ENCODE peak calls at places on chromosomes 7 and 10, in five cellular contexts. E, J, Z, Q and P are unnamed samples.
A peak's percentile ranks its signal among the peaks of the same experiment; 100 is the strongest.

GRCh38 chr7:82633592-82633991 is 190.0 kb upstream of the CACNA2D1 start:
- DNase-seq in E (no peak), J (no peak), Z (no peak), Q (no peak), P (no peak)

GRCh38 chr10:129095980-129096339 is 371.1 kb upstream of the MGMT start:
- DNase-seq in E (no peak), J (no peak), Z (no peak), Q (no peak), P (no peak)

GRCh38 chr7:151382079-151382885 is 27.6 kb downstream of the WDR86 start:
- DNase-seq in E (no peak), J (no peak), Z (no peak), Q (no peak), P (no peak)

GRCh38 chr7:44249639-44250234 is 49.0 kb downstream of the YKT6 start:
- DNase-seq in E (no peak), J (no peak), Z (no peak), Q (no peak), P (no peak)

GRCh38 chr10:96130326-96130758 is 245 bp downstream of the ZNF518A start:
- DNase-seq in E (peak; percentile 79), J (peak; percentile 83), Z (peak; percentile 16), Q (peak; percentile 59), P (peak; percentile 52)

GRCh38 chr10:14240253-14241189 is 90.2 kb downstream of the FRMD4A start:
- DNase-seq in E (no peak), J (no peak), Z (no peak), Q (no peak), P (no peak)

GRCh38 chr7:98618786-98619185 is 1.7 kb downstream of the NPTX2 start:
- DNase-seq in E (no peak), J (no peak), Z (no peak), Q (no peak), P (peak; percentile 64)

GRCh38 chr7:49791089-49791741 is 17.8 kb downstream of the VWC2 start:
- DNase-seq in E (peak; percentile 28), J (no peak), Z (no peak), Q (no peak), P (no peak)

GRCh38 chr10:15744217-15744865 is 24.6 kb upstream of the ITGA8 start:
- DNase-seq in E (peak; percentile 64), J (peak; percentile 56), Z (no peak), Q (no peak), P (peak; percentile 10)

GRCh38 chr10:49526624-49527023 is 12.3 kb downstream of the ERCC6 start:
- DNase-seq in E (no peak), J (no peak), Z (no peak), Q (no peak), P (no peak)

GRCh38 chr10:79159785-79160184 is 91.0 kb downstream of the ZMIZ1 start:
- DNase-seq in E (no peak), J (peak; percentile 88), Z (no peak), Q (no peak), P (no peak)

GRCh38 chr10:44578271-44578670 is 193.4 kb upstream of the CXCL12 start:
- DNase-seq in E (no peak), J (no peak), Z (no peak), Q (no peak), P (no peak)

GRCh38 chr10:98088186-98088971 is 46.1 kb upstream of the R3HCC1L start:
- DNase-seq in E (no peak), J (no peak), Z (no peak), Q (no peak), P (peak; percentile 71)

GRCh38 chr10:89427629-89428028 is 13.3 kb downstream of the IFIT5 start:
- DNase-seq in E (no peak), J (no peak), Z (no peak), Q (peak; percentile 48), P (no peak)

GRCh38 chr7:20197837-20198236 is 19.3 kb downstream of the MACC1 start:
- DNase-seq in E (no peak), J (no peak), Z (no peak), Q (no peak), P (no peak)

GRCh38 chr7:78134256-78134655 is 335.7 kb downstream of the PHTF2 start:
- DNase-seq in E (peak; percentile 3), J (no peak), Z (no peak), Q (peak; percentile 39), P (no peak)

GRCh38 chr7:117435475-117436043 is 8.3 kb upstream of the ASZ1 start:
- DNase-seq in E (no peak), J (no peak), Z (no peak), Q (no peak), P (no peak)

GRCh38 chr10:104336829-104337526 is 1.3 kb downstream of the ITPRIP start:
- DNase-seq in E (peak; percentile 20), J (no peak), Z (no peak), Q (no peak), P (no peak)

GRCh38 chr7:122790558-122790957 is 87.8 kb upstream of the RNF148 start:
- DNase-seq in E (no peak), J (no peak), Z (no peak), Q (no peak), P (no peak)

GRCh38 chr7:143202161-143202560 is 18.9 kb downstream of the TAS2R39 start:
- DNase-seq in E (no peak), J (no peak), Z (no peak), Q (no peak), P (no peak)

GRCh38 chr7:157404845-157405481 is 68.2 kb downstream of the DNAJB6 start:
- DNase-seq in E (no peak), J (no peak), Z (peak; percentile 58), Q (peak; percentile 60), P (no peak)

GRCh38 chr10:17737021-17737965 is 14.7 kb upstream of the TMEM236 start:
- DNase-seq in E (peak; percentile 24), J (no peak), Z (no peak), Q (peak; percentile 4), P (no peak)

GRCh38 chr10:69907517-69907916 is 105.8 kb downstream of the COL13A1 start:
- DNase-seq in E (no peak), J (no peak), Z (no peak), Q (no peak), P (no peak)

GRCh38 chr7:18936265-18936664 is 181.2 kb downstream of the TWIST1 start:
- DNase-seq in E (no peak), J (no peak), Z (peak; percentile 44), Q (no peak), P (no peak)

GRCh38 chr7:159028456-159029401 is 115.9 kb downstream of the VIPR2 start:
- DNase-seq in E (no peak), J (no peak), Z (no peak), Q (no peak), P (no peak)

GRCh38 chr7:159031135-159031701 is 113.4 kb downstream of the VIPR2 start:
- DNase-seq in E (no peak), J (peak; percentile 85), Z (no peak), Q (no peak), P (no peak)

GRCh38 chr7:159031750-159032149 is 112.9 kb downstream of the VIPR2 start:
- DNase-seq in E (no peak), J (no peak), Z (no peak), Q (no peak), P (no peak)

GRCh38 chr7:159032310-159032709 is 112.4 kb downstream of the VIPR2 start:
- DNase-seq in E (no peak), J (no peak), Z (no peak), Q (no peak), P (no peak)

GRCh38 chr7:159030490-159031134 is 114.1 kb downstream of the VIPR2 start:
- DNase-seq in E (peak; percentile 46), J (peak; percentile 75), Z (no peak), Q (no peak), P (no peak)
- H3K4me3 ChIP-seq in E (peak overlapping the region; percentile 52), J (peak overlapping the region; percentile 1), Z (no peak overlapping the region), Q (no peak overlapping the region), P (peak overlapping the region; percentile 34)

GRCh38 chr7:40230086-40230485 is 95.3 kb downstream of the SUGCT start:
- DNase-seq in E (no peak), J (no peak), Z (no peak), Q (no peak), P (no peak)

GRCh38 chr7:40234046-40234445 is 99.2 kb downstream of the SUGCT start:
- DNase-seq in E (no peak), J (no peak), Z (no peak), Q (no peak), P (no peak)

GRCh38 chr7:40234666-40235065 is 99.9 kb downstream of the SUGCT start:
- DNase-seq in E (no peak), J (no peak), Z (no peak), Q (no peak), P (no peak)

GRCh38 chr7:40231796-40232195 is 97.0 kb downstream of the SUGCT start:
- DNase-seq in E (no peak), J (no peak), Z (no peak), Q (no peak), P (no peak)

GRCh38 chr7:40232242-40232929 is 97.6 kb downstream of the SUGCT start:
- DNase-seq in E (peak; percentile 43), J (no peak), Z (peak; percentile 21), Q (peak; percentile 29), P (peak; percentile 34)
- H3K4me3 ChIP-seq in E (no peak overlapping the region), J (no peak overlapping the region), Z (no peak overlapping the region), Q (no peak overlapping the region), P (no peak overlapping the region)

DNA sequence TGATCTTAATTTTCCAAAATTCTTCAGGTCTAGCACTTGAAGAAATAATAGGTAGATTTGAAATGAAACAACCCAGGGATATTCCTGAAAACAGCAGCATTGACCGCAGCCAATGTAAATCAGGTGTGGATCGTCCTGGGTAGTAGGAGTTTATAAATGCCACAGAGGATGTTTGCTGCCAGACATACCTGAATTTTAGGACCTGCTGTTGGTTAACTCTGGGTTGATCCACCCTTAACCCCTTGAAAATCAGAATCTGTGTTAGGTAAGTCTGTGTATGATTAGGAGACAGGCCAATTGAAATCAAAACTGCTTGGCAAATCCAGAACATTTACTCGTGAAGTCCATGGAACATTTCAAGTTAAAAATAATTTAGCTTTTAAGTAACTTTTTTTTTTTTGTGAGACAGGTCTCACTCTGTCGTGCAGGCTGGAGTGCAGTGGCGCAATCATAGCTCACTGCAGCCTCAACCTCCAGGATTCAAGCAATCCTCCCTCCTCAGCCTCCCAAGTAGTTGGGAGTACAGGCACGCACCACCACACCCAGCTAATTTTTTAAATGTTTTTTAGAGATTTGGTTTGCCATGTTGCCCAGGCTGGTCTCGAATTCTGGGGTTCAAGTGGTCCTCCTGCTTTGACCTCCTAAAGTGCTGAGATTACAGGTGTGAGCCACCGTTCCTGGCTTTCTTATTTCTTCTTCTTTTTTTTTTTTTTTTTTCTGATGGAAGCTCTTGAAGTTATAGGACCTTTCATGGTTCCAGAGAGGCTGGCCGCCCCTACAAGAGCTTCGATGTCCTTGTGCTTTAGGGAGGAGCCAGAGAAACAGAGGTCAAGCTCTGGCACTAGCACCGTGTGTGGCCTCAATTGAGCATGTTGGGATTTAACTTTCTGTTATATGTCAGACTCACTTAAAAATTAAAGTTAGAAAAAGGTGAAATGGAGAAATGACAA is 2.0 kb downstream of the POR start:
- DNase-seq in E (no peak), J (no peak), Z (no peak), Q (no peak), P (no peak)
- H3K4me3 ChIP-seq in E (peak overlapping the region; percentile 91), J (no peak overlapping the region), Z (no peak overlapping the region), Q (no peak overlapping the region), P (no peak overlapping the region)

DNA sequence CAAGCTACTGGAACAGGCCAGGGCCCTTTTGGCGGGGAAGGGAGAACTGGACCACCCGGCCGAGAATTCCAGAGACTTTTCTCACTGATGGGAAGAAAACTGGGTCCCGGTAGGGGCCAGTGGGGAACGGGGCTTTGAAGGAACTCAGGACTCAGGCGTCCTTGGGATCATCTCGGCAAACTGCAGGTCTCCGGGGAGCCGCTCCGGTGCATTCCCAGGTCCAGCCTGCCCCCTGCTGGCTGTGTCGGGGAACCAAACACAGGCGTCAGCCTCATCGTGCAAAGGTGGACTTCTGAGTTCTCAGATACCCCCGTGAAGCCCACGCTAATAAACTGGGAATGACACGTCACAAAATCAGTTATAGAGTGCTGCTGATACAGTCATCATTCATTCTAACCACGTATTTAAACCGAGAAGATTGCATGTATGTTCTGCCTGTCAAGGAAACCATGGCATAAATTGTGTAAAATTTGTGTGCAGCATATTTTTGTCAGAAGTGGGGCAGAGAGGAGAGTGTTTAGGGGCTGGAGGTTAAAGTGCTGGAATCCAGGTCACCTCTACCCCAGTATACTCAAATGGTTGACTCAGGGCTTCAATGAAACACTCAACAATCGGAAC is 76.1 kb upstream of the CPXM2 start:
- DNase-seq in E (peak; percentile 33), J (peak; percentile 82), Z (no peak), Q (no peak), P (no peak)
- H3K4me3 ChIP-seq in E (no peak overlapping the region), J (no peak overlapping the region), Z (no peak overlapping the region), Q (no peak overlapping the region), P (no peak overlapping the region)